ENCODE peak calls at places on chromosome 1, in nine cellular contexts. One of them, this sample, is unnamed.

GRCh38 chr1:151815716-151816327 is 10.6 kb upstream of the LINGO4 start:
- DNase-seq in heart right ventricle: no peak
- DNase-seq in GM23338: no peak
- DNase-seq in fibroblast of mammary gland: no peak
- DNase-seq in cardiac fibroblast: no peak
- DNase-seq in dorsolateral prefrontal cortex: no peak
- DNase-seq in CD8-positive, alpha-beta T cell: no peak
- DNase-seq in fibroblast of pulmonary artery: no peak
- DNase-seq in heart left ventricle: peak
- DNase-seq in this sample: no peak

GRCh38 chr1:24236170-24237045 is 49.3 kb upstream of the IFNLR1 start:
- DNase-seq in heart right ventricle: no peak
- DNase-seq in GM23338: peak
- DNase-seq in fibroblast of mammary gland: peak
- DNase-seq in cardiac fibroblast: peak
- DNase-seq in dorsolateral prefrontal cortex: no peak
- DNase-seq in CD8-positive, alpha-beta T cell: no peak
- DNase-seq in fibroblast of pulmonary artery: peak
- DNase-seq in heart left ventricle: no peak
- DNase-seq in this sample: peak

GRCh38 chr1:91894036-91894761 is 8.2 kb upstream of the TGFBR3 start:
- DNase-seq in heart right ventricle: no peak
- DNase-seq in GM23338: no peak
- DNase-seq in fibroblast of mammary gland: peak
- DNase-seq in cardiac fibroblast: no peak
- DNase-seq in dorsolateral prefrontal cortex: no peak
- DNase-seq in CD8-positive, alpha-beta T cell: no peak
- DNase-seq in fibroblast of pulmonary artery: no peak
- DNase-seq in heart left ventricle: no peak
- DNase-seq in this sample: no peak

GRCh38 chr1:207854001-207854400 is 56.9 kb downstream of the CD34 start:
- DNase-seq in heart right ventricle: no peak
- DNase-seq in GM23338: no peak
- DNase-seq in fibroblast of mammary gland: no peak
- DNase-seq in cardiac fibroblast: no peak
- DNase-seq in dorsolateral prefrontal cortex: no peak
- DNase-seq in CD8-positive, alpha-beta T cell: no peak
- DNase-seq in fibroblast of pulmonary artery: no peak
- DNase-seq in heart left ventricle: no peak
- DNase-seq in this sample: no peak

GRCh38 chr1:76835203-76835602 is 32.1 kb upstream of the ST6GALNAC5 start:
- DNase-seq in heart right ventricle: no peak
- DNase-seq in GM23338: no peak
- DNase-seq in fibroblast of mammary gland: no peak
- DNase-seq in cardiac fibroblast: no peak
- DNase-seq in dorsolateral prefrontal cortex: no peak
- DNase-seq in CD8-positive, alpha-beta T cell: no peak
- DNase-seq in fibroblast of pulmonary artery: no peak
- DNase-seq in heart left ventricle: no peak
- DNase-seq in this sample: peak

GRCh38 chr1:29243863-29244185 is 7.5 kb downstream of the PTPRU start:
- DNase-seq in heart right ventricle: no peak
- DNase-seq in GM23338: no peak
- DNase-seq in fibroblast of mammary gland: peak
- DNase-seq in cardiac fibroblast: peak
- DNase-seq in dorsolateral prefrontal cortex: no peak
- DNase-seq in CD8-positive, alpha-beta T cell: no peak
- DNase-seq in fibroblast of pulmonary artery: peak
- DNase-seq in heart left ventricle: no peak
- DNase-seq in this sample: no peak

GRCh38 chr1:156491151-156491949 is 9.2 kb downstream of the MEF2D start:
- DNase-seq in heart right ventricle: no peak
- DNase-seq in GM23338: no peak
- DNase-seq in fibroblast of mammary gland: no peak
- DNase-seq in cardiac fibroblast: no peak
- DNase-seq in dorsolateral prefrontal cortex: no peak
- DNase-seq in CD8-positive, alpha-beta T cell: no peak
- DNase-seq in fibroblast of pulmonary artery: no peak
- DNase-seq in heart left ventricle: no peak
- DNase-seq in this sample: no peak

GRCh38 chr1:241286486-241286885 is 70.5 kb downstream of the RGS7 start:
- DNase-seq in heart right ventricle: no peak
- DNase-seq in GM23338: no peak
- DNase-seq in fibroblast of mammary gland: no peak
- DNase-seq in cardiac fibroblast: no peak
- DNase-seq in dorsolateral prefrontal cortex: no peak
- DNase-seq in CD8-positive, alpha-beta T cell: no peak
- DNase-seq in fibroblast of pulmonary artery: no peak
- DNase-seq in heart left ventricle: no peak
- DNase-seq in this sample: no peak

GRCh38 chr1:213053455-213053854 is 2.4 kb downstream of the RPS6KC1 start:
- DNase-seq in heart right ventricle: no peak
- DNase-seq in GM23338: no peak
- DNase-seq in fibroblast of mammary gland: no peak
- DNase-seq in cardiac fibroblast: no peak
- DNase-seq in dorsolateral prefrontal cortex: no peak
- DNase-seq in CD8-positive, alpha-beta T cell: no peak
- DNase-seq in fibroblast of pulmonary artery: no peak
- DNase-seq in heart left ventricle: no peak
- DNase-seq in this sample: no peak

GRCh38 chr1:213051881-213052202 is 801 bp downstream of the RPS6KC1 start:
- DNase-seq in heart right ventricle: no peak
- DNase-seq in GM23338: no peak
- DNase-seq in fibroblast of mammary gland: no peak
- DNase-seq in cardiac fibroblast: no peak
- DNase-seq in dorsolateral prefrontal cortex: no peak
- DNase-seq in CD8-positive, alpha-beta T cell: no peak
- DNase-seq in fibroblast of pulmonary artery: no peak
- DNase-seq in heart left ventricle: no peak
- DNase-seq in this sample: no peak

GRCh38 chr1:213049232-213049631 is 1.8 kb upstream of the RPS6KC1 start:
- DNase-seq in heart right ventricle: no peak
- DNase-seq in GM23338: no peak
- DNase-seq in fibroblast of mammary gland: no peak
- DNase-seq in cardiac fibroblast: no peak
- DNase-seq in dorsolateral prefrontal cortex: no peak
- DNase-seq in CD8-positive, alpha-beta T cell: no peak
- DNase-seq in fibroblast of pulmonary artery: no peak
- DNase-seq in heart left ventricle: no peak
- DNase-seq in this sample: no peak

GRCh38 chr1:213050745-213051126 is 305 bp upstream of the RPS6KC1 start:
- DNase-seq in heart right ventricle: no peak
- DNase-seq in GM23338: no peak
- DNase-seq in fibroblast of mammary gland: no peak
- DNase-seq in cardiac fibroblast: no peak
- DNase-seq in dorsolateral prefrontal cortex: no peak
- DNase-seq in CD8-positive, alpha-beta T cell: no peak
- DNase-seq in fibroblast of pulmonary artery: no peak
- DNase-seq in heart left ventricle: no peak
- DNase-seq in this sample: no peak

DNA sequence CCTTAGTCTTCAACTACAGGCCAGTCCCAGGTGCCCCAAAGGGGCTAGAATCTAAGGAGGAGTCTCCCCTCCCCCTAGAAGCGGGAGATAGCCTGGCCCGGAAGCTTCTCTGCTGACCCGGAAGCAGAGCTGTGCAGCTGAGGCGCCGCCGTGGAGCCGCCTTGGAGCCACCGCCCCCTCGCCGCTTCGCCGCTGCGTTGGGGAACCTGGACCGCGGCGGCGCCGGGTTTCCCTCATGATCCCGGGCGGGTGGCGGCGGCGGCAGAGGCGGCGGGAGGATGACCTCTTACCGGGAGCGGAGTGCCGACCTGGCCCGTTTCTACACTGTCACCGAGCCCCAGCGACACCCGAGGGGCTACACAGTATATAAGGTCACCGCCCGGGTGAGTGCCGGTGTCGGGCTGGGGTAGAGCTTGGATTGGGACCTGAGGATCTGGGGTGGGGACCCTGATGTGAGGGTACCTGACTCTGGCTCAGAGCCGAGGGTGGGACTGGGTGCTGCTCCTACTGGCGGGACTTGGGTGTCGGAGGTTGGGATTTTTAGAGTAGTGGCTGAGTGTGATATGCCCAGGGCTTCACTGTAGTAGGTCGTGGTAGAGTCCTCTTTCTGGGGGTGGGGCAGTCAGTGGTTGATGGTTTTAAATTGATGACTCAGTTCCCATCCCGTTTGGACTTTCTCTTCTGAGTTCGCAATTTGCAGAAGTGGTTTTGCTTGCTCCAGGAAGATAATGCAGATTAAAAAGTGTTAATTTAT is at the start of gene RPS6KC1:
- DNase-seq in heart right ventricle: peak
- DNase-seq in GM23338: peak
- DNase-seq in fibroblast of mammary gland: peak
- DNase-seq in cardiac fibroblast: peak
- DNase-seq in dorsolateral prefrontal cortex: peak
- DNase-seq in CD8-positive, alpha-beta T cell: peak
- DNase-seq in fibroblast of pulmonary artery: peak
- DNase-seq in heart left ventricle: peak
- DNase-seq in this sample: peak
- TF ChIP-seq CTCF in heart right ventricle: no peak
- TF ChIP-seq CTCF in GM23338: no peak
- TF ChIP-seq CTCF in fibroblast of mammary gland: no peak
- TF ChIP-seq CTCF in cardiac fibroblast: no peak
- TF ChIP-seq CTCF in dorsolateral prefrontal cortex: no peak
- TF ChIP-seq CTCF in CD8-positive, alpha-beta T cell: no peak
- TF ChIP-seq CTCF in fibroblast of pulmonary artery: peak
- TF ChIP-seq CTCF in heart left ventricle: no peak
- TF ChIP-seq CTCF in this sample: no peak

GRCh38 chr1:60825593-60825992 is 256.8 kb upstream of the NFIA start:
- DNase-seq in heart right ventricle: no peak
- DNase-seq in GM23338: peak
- DNase-seq in fibroblast of mammary gland: no peak
- DNase-seq in cardiac fibroblast: no peak
- DNase-seq in dorsolateral prefrontal cortex: no peak
- DNase-seq in CD8-positive, alpha-beta T cell: no peak
- DNase-seq in fibroblast of pulmonary artery: no peak
- DNase-seq in heart left ventricle: no peak
- DNase-seq in this sample: no peak

GRCh38 chr1:60826320-60827094 is 255.9 kb upstream of the NFIA start:
- DNase-seq in heart right ventricle: no peak
- DNase-seq in GM23338: no peak
- DNase-seq in fibroblast of mammary gland: no peak
- DNase-seq in cardiac fibroblast: no peak
- DNase-seq in dorsolateral prefrontal cortex: no peak
- DNase-seq in CD8-positive, alpha-beta T cell: no peak
- DNase-seq in fibroblast of pulmonary artery: no peak
- DNase-seq in heart left ventricle: no peak
- DNase-seq in this sample: no peak

GRCh38 chr1:60831780-60832179 is 250.6 kb upstream of the NFIA start:
- DNase-seq in heart right ventricle: no peak
- DNase-seq in GM23338: no peak
- DNase-seq in fibroblast of mammary gland: no peak
- DNase-seq in cardiac fibroblast: no peak
- DNase-seq in dorsolateral prefrontal cortex: no peak
- DNase-seq in CD8-positive, alpha-beta T cell: no peak
- DNase-seq in fibroblast of pulmonary artery: no peak
- DNase-seq in heart left ventricle: no peak
- DNase-seq in this sample: no peak

GRCh38 chr1:60832372-60832771 is 250.0 kb upstream of the NFIA start:
- DNase-seq in heart right ventricle: no peak
- DNase-seq in GM23338: no peak
- DNase-seq in fibroblast of mammary gland: no peak
- DNase-seq in cardiac fibroblast: no peak
- DNase-seq in dorsolateral prefrontal cortex: no peak
- DNase-seq in CD8-positive, alpha-beta T cell: no peak
- DNase-seq in fibroblast of pulmonary artery: no peak
- DNase-seq in heart left ventricle: no peak
- DNase-seq in this sample: no peak

GRCh38 chr1:60828944-60829343 is 253.4 kb upstream of the NFIA start:
- DNase-seq in heart right ventricle: no peak
- DNase-seq in GM23338: peak
- DNase-seq in fibroblast of mammary gland: no peak
- DNase-seq in cardiac fibroblast: no peak
- DNase-seq in dorsolateral prefrontal cortex: no peak
- DNase-seq in CD8-positive, alpha-beta T cell: no peak
- DNase-seq in fibroblast of pulmonary artery: no peak
- DNase-seq in heart left ventricle: no peak
- DNase-seq in this sample: no peak
- H3K4me3 ChIP-seq in heart right ventricle: no peak
- H3K4me3 ChIP-seq in GM23338: no peak
- H3K4me3 ChIP-seq in fibroblast of mammary gland: no peak
- H3K4me3 ChIP-seq in cardiac fibroblast: no peak
- H3K4me3 ChIP-seq in dorsolateral prefrontal cortex: no peak
- H3K4me3 ChIP-seq in CD8-positive, alpha-beta T cell: no peak
- H3K4me3 ChIP-seq in fibroblast of pulmonary artery: no peak
- H3K4me3 ChIP-seq in heart left ventricle: no peak
- H3K4me3 ChIP-seq in this sample: no peak

DNA sequence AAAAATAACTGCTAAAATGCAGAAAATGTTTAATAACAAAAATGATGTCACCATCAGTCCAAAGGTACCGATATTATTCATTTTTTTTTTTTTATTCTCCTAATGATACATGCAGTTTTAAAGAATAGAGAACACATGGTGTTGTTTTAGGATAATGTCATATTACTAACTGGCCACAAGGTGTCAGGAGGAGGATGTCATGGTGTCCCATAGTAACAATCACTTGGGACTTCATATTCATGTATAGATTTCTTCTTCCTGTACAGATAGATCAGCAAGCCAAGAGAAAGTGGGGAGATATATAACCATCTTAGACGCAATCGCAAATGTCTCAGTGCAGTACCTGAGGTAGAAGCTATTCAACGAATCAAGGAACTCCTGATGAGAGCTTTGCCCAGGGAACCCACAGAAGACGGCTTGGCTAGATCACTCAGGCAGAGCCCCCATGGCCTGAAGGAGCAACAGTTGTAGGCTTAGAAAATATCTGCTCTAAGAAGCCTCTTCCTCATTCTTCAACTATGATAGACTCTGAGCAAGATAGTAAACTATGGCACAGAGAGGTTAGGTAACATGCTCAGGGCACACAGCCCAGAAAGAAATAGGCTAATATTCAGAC is 12.3 kb downstream of the OR2T11 start:
- DNase-seq in heart right ventricle: no peak
- DNase-seq in GM23338: peak
- DNase-seq in fibroblast of mammary gland: peak
- DNase-seq in cardiac fibroblast: peak
- DNase-seq in dorsolateral prefrontal cortex: no peak
- DNase-seq in CD8-positive, alpha-beta T cell: no peak
- DNase-seq in fibroblast of pulmonary artery: peak
- DNase-seq in heart left ventricle: no peak
- DNase-seq in this sample: no peak
- TF ChIP-seq CTCF in heart right ventricle: peak
- TF ChIP-seq CTCF in GM23338: peak
- TF ChIP-seq CTCF in fibroblast of mammary gland: peak
- TF ChIP-seq CTCF in cardiac fibroblast: peak
- TF ChIP-seq CTCF in dorsolateral prefrontal cortex: peak
- TF ChIP-seq CTCF in CD8-positive, alpha-beta T cell: peak
- TF ChIP-seq CTCF in fibroblast of pulmonary artery: peak
- TF ChIP-seq CTCF in heart left ventricle: peak
- TF ChIP-seq CTCF in this sample: peak

GRCh38 chr1:153792631-153793041 is 17.4 kb downstream of the SLC27A3 start:
- DNase-seq in heart right ventricle: no peak
- DNase-seq in GM23338: no peak
- DNase-seq in fibroblast of mammary gland: no peak
- DNase-seq in cardiac fibroblast: no peak
- DNase-seq in dorsolateral prefrontal cortex: no peak
- DNase-seq in CD8-positive, alpha-beta T cell: no peak
- DNase-seq in fibroblast of pulmonary artery: no peak
- DNase-seq in heart left ventricle: no peak
- DNase-seq in this sample: no peak

GRCh38 chr1:153789478-153790148 is 14.4 kb downstream of the SLC27A3 start:
- DNase-seq in heart right ventricle: no peak
- DNase-seq in GM23338: peak
- DNase-seq in fibroblast of mammary gland: no peak
- DNase-seq in cardiac fibroblast: peak
- DNase-seq in dorsolateral prefrontal cortex: no peak
- DNase-seq in CD8-positive, alpha-beta T cell: no peak
- DNase-seq in fibroblast of pulmonary artery: no peak
- DNase-seq in heart left ventricle: peak
- DNase-seq in this sample: no peak

GRCh38 chr1:153790996-153791855 is 16.0 kb downstream of the SLC27A3 start:
- DNase-seq in heart right ventricle: no peak
- DNase-seq in GM23338: no peak
- DNase-seq in fibroblast of mammary gland: peak
- DNase-seq in cardiac fibroblast: peak
- DNase-seq in dorsolateral prefrontal cortex: no peak
- DNase-seq in CD8-positive, alpha-beta T cell: no peak
- DNase-seq in fibroblast of pulmonary artery: peak
- DNase-seq in heart left ventricle: no peak
- DNase-seq in this sample: no peak

GRCh38 chr1:153791856-153792253 is 16.6 kb downstream of the SLC27A3 start:
- DNase-seq in heart right ventricle: no peak
- DNase-seq in GM23338: no peak
- DNase-seq in fibroblast of mammary gland: peak
- DNase-seq in cardiac fibroblast: peak
- DNase-seq in dorsolateral prefrontal cortex: peak
- DNase-seq in CD8-positive, alpha-beta T cell: no peak
- DNase-seq in fibroblast of pulmonary artery: no peak
- DNase-seq in heart left ventricle: no peak
- DNase-seq in this sample: no peak

GRCh38 chr1:153790282-153790995 is 15.2 kb downstream of the SLC27A3 start:
- DNase-seq in heart right ventricle: peak
- DNase-seq in GM23338: no peak
- DNase-seq in fibroblast of mammary gland: peak
- DNase-seq in cardiac fibroblast: peak
- DNase-seq in dorsolateral prefrontal cortex: peak
- DNase-seq in CD8-positive, alpha-beta T cell: no peak
- DNase-seq in fibroblast of pulmonary artery: peak
- DNase-seq in heart left ventricle: peak
- DNase-seq in this sample: no peak
- H3K4me3 ChIP-seq in heart right ventricle: peak
- H3K4me3 ChIP-seq in GM23338: no peak
- H3K4me3 ChIP-seq in fibroblast of mammary gland: peak
- H3K4me3 ChIP-seq in cardiac fibroblast: peak
- H3K4me3 ChIP-seq in dorsolateral prefrontal cortex: peak
- H3K4me3 ChIP-seq in CD8-positive, alpha-beta T cell: no peak
- H3K4me3 ChIP-seq in fibroblast of pulmonary artery: peak
- H3K4me3 ChIP-seq in heart left ventricle: peak
- H3K4me3 ChIP-seq in this sample: no peak

This sample was measured in kidney epithelial cell.